ENCODE peak calls at places on chromosomes 13 and 19, in nine cellular contexts. H is kidney tubule cell; B is stimulated activated naive CD4-positive, alpha-beta T cell; G is activated CD4-positive, CD25-positive, alpha-beta regulatory T cell; Z is GM19239; L is activated T-cell treated with anti-CD3 and anti-CD28 coated beads, Interleukin-2, amount 50 U/mL, for 72 hours; X is NCI-H1436; C is Caki2; K is iris pigment epithelial cell. E is an unnamed sample.

GRCh38 chr19:19064098-19064722 is 416 bp downstream of the SLC25A42 start:
- DNase-seq in H (no peak), B (no peak), G (peak), Z (peak), L (peak), X (no peak), C (no peak), K (no peak), E (no peak)

GRCh38 chr13:61954092-61954491 is 538.4 kb upstream of the PCDH20 start:
- DNase-seq in H (peak), B (no peak), G (no peak), Z (no peak), L (no peak), X (no peak), C (peak), K (peak), E (peak)

GRCh38 chr13:94710081-94710809 is 2.1 kb downstream of the SOX21 start:
- DNase-seq in H (no peak), B (no peak), G (no peak), Z (no peak), L (no peak), X (no peak), C (no peak), K (no peak), E (no peak)

GRCh38 chr13:95924389-95924994 is 128.7 kb downstream of the UGGT2 start:
- DNase-seq in H (peak), B (no peak), G (no peak), Z (no peak), L (no peak), X (no peak), C (peak), K (peak), E (peak)

GRCh38 chr19:52962394-52963228 is at the start of gene ZNF816:
- DNase-seq in H (peak), B (peak), G (peak), Z (peak), L (peak), X (peak), C (peak), K (peak), E (peak)

GRCh38 chr13:50594276-50594970 is 249.1 kb downstream of the DLEU7 start:
- DNase-seq in H (no peak), B (no peak), G (peak), Z (peak), L (peak), X (peak), C (no peak), K (no peak), E (no peak)

GRCh38 chr13:113901231-113901630 is 37.4 kb upstream of the GAS6 start:
- DNase-seq in H (no peak), B (no peak), G (no peak), Z (no peak), L (no peak), X (no peak), C (no peak), K (peak), E (no peak)

GRCh38 chr13:23469901-23470525 is 36.5 kb upstream of the SACS start:
- DNase-seq in H (peak), B (no peak), G (no peak), Z (no peak), L (no peak), X (no peak), C (no peak), K (peak), E (no peak)

GRCh38 chr19:4059931-4060620 is 6.6 kb downstream of the ZBTB7A start:
- DNase-seq in H (no peak), B (no peak), G (no peak), Z (no peak), L (peak), X (no peak), C (peak), K (no peak), E (peak)

GRCh38 chr13:38180100-38180499 is 169.6 kb upstream of the UFM1 start:
- DNase-seq in H (no peak), B (no peak), G (no peak), Z (no peak), L (no peak), X (no peak), C (no peak), K (peak), E (peak)

GRCh38 chr19:44748426-44749254 is at the start of gene BCL3:
- DNase-seq in H (peak), B (peak), G (peak), Z (peak), L (peak), X (no peak), C (peak), K (peak), E (peak)